ENCODE peak calls at places on chromosome 4, in eight cellular contexts. One of them, this sample, is unnamed.
A peak's percentile ranks its signal among the peaks of the same experiment; 100 is the strongest.

GRCh38 chr4:184097815-184098214 is 119.9 kb downstream of the ENPP6 start:
- DNase-seq in Kasumi-1: no peak
- DNase-seq in NCI-H1048: no peak
- DNase-seq in cardiac fibroblast: no peak
- DNase-seq in naive thymus-derived CD8-positive, alpha-beta T cell: no peak
- DNase-seq in AG10803: no peak
- DNase-seq in ACHN: no peak
- DNase-seq in bronchial epithelial cell: no peak
- DNase-seq in this sample: no peak

GRCh38 chr4:134622194-134622593 is 420.6 kb upstream of the PABPC4L start:
- DNase-seq in Kasumi-1: no peak
- DNase-seq in NCI-H1048: no peak
- DNase-seq in cardiac fibroblast: no peak
- DNase-seq in naive thymus-derived CD8-positive, alpha-beta T cell: no peak
- DNase-seq in AG10803: no peak
- DNase-seq in ACHN: no peak
- DNase-seq in bronchial epithelial cell: no peak
- DNase-seq in this sample: no peak

GRCh38 chr4:166087569-166087968 is 214.5 kb downstream of the TLL1 start:
- DNase-seq in Kasumi-1: no peak
- DNase-seq in NCI-H1048: no peak
- DNase-seq in cardiac fibroblast: no peak
- DNase-seq in naive thymus-derived CD8-positive, alpha-beta T cell: no peak
- DNase-seq in AG10803: no peak
- DNase-seq in ACHN: no peak
- DNase-seq in bronchial epithelial cell: no peak
- DNase-seq in this sample: no peak

GRCh38 chr4:48635310-48635709 is 144.8 kb downstream of the FRYL start:
- DNase-seq in Kasumi-1: no peak
- DNase-seq in NCI-H1048: no peak
- DNase-seq in cardiac fibroblast: peak; percentile 46
- DNase-seq in naive thymus-derived CD8-positive, alpha-beta T cell: no peak
- DNase-seq in AG10803: peak; percentile 59
- DNase-seq in ACHN: peak; percentile 20
- DNase-seq in bronchial epithelial cell: peak; percentile 80
- DNase-seq in this sample: no peak

GRCh38 chr4:26838055-26838842 is 22.4 kb upstream of the STIM2 start:
- DNase-seq in Kasumi-1: peak; percentile 70
- DNase-seq in NCI-H1048: no peak
- DNase-seq in cardiac fibroblast: no peak
- DNase-seq in naive thymus-derived CD8-positive, alpha-beta T cell: no peak
- DNase-seq in AG10803: no peak
- DNase-seq in ACHN: no peak
- DNase-seq in bronchial epithelial cell: no peak
- DNase-seq in this sample: no peak

GRCh38 chr4:14607578-14607977 is 394.7 kb upstream of the CPEB2 start:
- DNase-seq in Kasumi-1: no peak
- DNase-seq in NCI-H1048: no peak
- DNase-seq in cardiac fibroblast: peak; percentile 57
- DNase-seq in naive thymus-derived CD8-positive, alpha-beta T cell: no peak
- DNase-seq in AG10803: no peak
- DNase-seq in ACHN: no peak
- DNase-seq in bronchial epithelial cell: peak; percentile 38
- DNase-seq in this sample: no peak

GRCh38 chr4:153676491-153676890 is 7.6 kb upstream of the TLR2 start:
- DNase-seq in Kasumi-1: no peak
- DNase-seq in NCI-H1048: no peak
- DNase-seq in cardiac fibroblast: peak; percentile 65
- DNase-seq in naive thymus-derived CD8-positive, alpha-beta T cell: no peak
- DNase-seq in AG10803: no peak
- DNase-seq in ACHN: no peak
- DNase-seq in bronchial epithelial cell: peak; percentile 57
- DNase-seq in this sample: no peak

GRCh38 chr4:128812360-128812958 is 3.0 kb downstream of the JADE1 start:
- DNase-seq in Kasumi-1: peak; percentile 63
- DNase-seq in NCI-H1048: no peak
- DNase-seq in cardiac fibroblast: peak; percentile 84
- DNase-seq in naive thymus-derived CD8-positive, alpha-beta T cell: no peak
- DNase-seq in AG10803: peak; percentile 74
- DNase-seq in ACHN: peak; percentile 69
- DNase-seq in bronchial epithelial cell: peak; percentile 58
- DNase-seq in this sample: no peak

This sample was measured in AG09309.